ENCODE peak calls at places on chromosomes 4 and X, in ten cellular contexts. One of them, this sample, is unnamed.

GRCh38 chr4:40601641-40602040 is 28.0 kb downstream of the RBM47 start:
- DNase-seq in type B pancreatic cell: no peak
- DNase-seq in GM23338: no peak
- DNase-seq in NCI-H524 treated with DMSO at 0.1 percent for 48 hours: no peak
- DNase-seq in C1 segment of cervical spinal cord: no peak
- DNase-seq in DMS 273 treated with DMSO at 0.1 percent for 48 hours: no peak
- DNase-seq in heart left ventricle: no peak
- DNase-seq in activated effector memory CD4-positive, alpha-beta T cell treated with Interleukin-2 at 50 U/mL for 16 hours: no peak
- DNase-seq in A549: no peak
- DNase-seq in stimulated activated CD4-positive, alpha-beta T cell treated with anti-CD3 and anti-CD28 coated beads, Interleukin-1b, Interleukin-23, amount 100 ng/mL, for 4 hours: no peak
- DNase-seq in this sample: no peak

GRCh38 chr4:153151535-153152452 is 52.4 kb upstream of the TRIM2 start:
- DNase-seq in type B pancreatic cell: peak; percentile 87
- DNase-seq in GM23338: peak; percentile 98
- DNase-seq in NCI-H524 treated with DMSO at 0.1 percent for 48 hours: peak; percentile 31
- DNase-seq in C1 segment of cervical spinal cord: peak; percentile 39
- DNase-seq in DMS 273 treated with DMSO at 0.1 percent for 48 hours: no peak
- DNase-seq in heart left ventricle: peak; percentile 23
- DNase-seq in activated effector memory CD4-positive, alpha-beta T cell treated with Interleukin-2 at 50 U/mL for 16 hours: no peak
- DNase-seq in A549: no peak
- DNase-seq in stimulated activated CD4-positive, alpha-beta T cell treated with anti-CD3 and anti-CD28 coated beads, Interleukin-1b, Interleukin-23, amount 100 ng/mL, for 4 hours: peak; percentile 12
- DNase-seq in this sample: peak; percentile 97

GRCh38 chr4:110108470-110108869 is 89.9 kb downstream of the ELOVL6 start:
- DNase-seq in type B pancreatic cell: no peak
- DNase-seq in GM23338: no peak
- DNase-seq in NCI-H524 treated with DMSO at 0.1 percent for 48 hours: no peak
- DNase-seq in C1 segment of cervical spinal cord: no peak
- DNase-seq in DMS 273 treated with DMSO at 0.1 percent for 48 hours: no peak
- DNase-seq in heart left ventricle: no peak
- DNase-seq in activated effector memory CD4-positive, alpha-beta T cell treated with Interleukin-2 at 50 U/mL for 16 hours: no peak
- DNase-seq in A549: no peak
- DNase-seq in stimulated activated CD4-positive, alpha-beta T cell treated with anti-CD3 and anti-CD28 coated beads, Interleukin-1b, Interleukin-23, amount 100 ng/mL, for 4 hours: no peak
- DNase-seq in this sample: no peak

GRCh38 chr4:15755321-15755750 is 22.8 kb upstream of the CD38 start:
- DNase-seq in type B pancreatic cell: no peak
- DNase-seq in GM23338: no peak
- DNase-seq in NCI-H524 treated with DMSO at 0.1 percent for 48 hours: no peak
- DNase-seq in C1 segment of cervical spinal cord: no peak
- DNase-seq in DMS 273 treated with DMSO at 0.1 percent for 48 hours: no peak
- DNase-seq in heart left ventricle: no peak
- DNase-seq in activated effector memory CD4-positive, alpha-beta T cell treated with Interleukin-2 at 50 U/mL for 16 hours: peak; percentile 21
- DNase-seq in A549: no peak
- DNase-seq in stimulated activated CD4-positive, alpha-beta T cell treated with anti-CD3 and anti-CD28 coated beads, Interleukin-1b, Interleukin-23, amount 100 ng/mL, for 4 hours: no peak
- DNase-seq in this sample: no peak

GRCh38 chrX:68945603-68946228 is 116.9 kb downstream of the EFNB1 start:
- DNase-seq in type B pancreatic cell: peak; percentile 47
- DNase-seq in GM23338: peak; percentile 52
- DNase-seq in NCI-H524 treated with DMSO at 0.1 percent for 48 hours: no peak
- DNase-seq in C1 segment of cervical spinal cord: no peak
- DNase-seq in DMS 273 treated with DMSO at 0.1 percent for 48 hours: no peak
- DNase-seq in heart left ventricle: no peak
- DNase-seq in activated effector memory CD4-positive, alpha-beta T cell treated with Interleukin-2 at 50 U/mL for 16 hours: no peak
- DNase-seq in A549: no peak
- DNase-seq in stimulated activated CD4-positive, alpha-beta T cell treated with anti-CD3 and anti-CD28 coated beads, Interleukin-1b, Interleukin-23, amount 100 ng/mL, for 4 hours: no peak
- DNase-seq in this sample: no peak

GRCh38 chr4:103719320-103720204 is at the start of gene TACR3:
- DNase-seq in type B pancreatic cell: no peak
- DNase-seq in GM23338: peak; percentile 78
- DNase-seq in NCI-H524 treated with DMSO at 0.1 percent for 48 hours: peak; percentile 7
- DNase-seq in C1 segment of cervical spinal cord: no peak
- DNase-seq in DMS 273 treated with DMSO at 0.1 percent for 48 hours: no peak
- DNase-seq in heart left ventricle: no peak
- DNase-seq in activated effector memory CD4-positive, alpha-beta T cell treated with Interleukin-2 at 50 U/mL for 16 hours: no peak
- DNase-seq in A549: no peak
- DNase-seq in stimulated activated CD4-positive, alpha-beta T cell treated with anti-CD3 and anti-CD28 coated beads, Interleukin-1b, Interleukin-23, amount 100 ng/mL, for 4 hours: no peak
- DNase-seq in this sample: peak; percentile 8

GRCh38 chrX:140525448-140525847 is 20.6 kb upstream of the SOX3 start:
- DNase-seq in type B pancreatic cell: no peak
- DNase-seq in GM23338: peak; percentile 41
- DNase-seq in NCI-H524 treated with DMSO at 0.1 percent for 48 hours: no peak
- DNase-seq in C1 segment of cervical spinal cord: no peak
- DNase-seq in DMS 273 treated with DMSO at 0.1 percent for 48 hours: no peak
- DNase-seq in heart left ventricle: no peak
- DNase-seq in activated effector memory CD4-positive, alpha-beta T cell treated with Interleukin-2 at 50 U/mL for 16 hours: no peak
- DNase-seq in A549: no peak
- DNase-seq in stimulated activated CD4-positive, alpha-beta T cell treated with anti-CD3 and anti-CD28 coated beads, Interleukin-1b, Interleukin-23, amount 100 ng/mL, for 4 hours: no peak
- DNase-seq in this sample: no peak

GRCh38 chr4:156298230-156298629 is 344.6 kb upstream of the CTSO start:
- DNase-seq in type B pancreatic cell: no peak
- DNase-seq in GM23338: peak; percentile 20
- DNase-seq in NCI-H524 treated with DMSO at 0.1 percent for 48 hours: no peak
- DNase-seq in C1 segment of cervical spinal cord: no peak
- DNase-seq in DMS 273 treated with DMSO at 0.1 percent for 48 hours: no peak
- DNase-seq in heart left ventricle: peak; percentile 23
- DNase-seq in activated effector memory CD4-positive, alpha-beta T cell treated with Interleukin-2 at 50 U/mL for 16 hours: no peak
- DNase-seq in A549: no peak
- DNase-seq in stimulated activated CD4-positive, alpha-beta T cell treated with anti-CD3 and anti-CD28 coated beads, Interleukin-1b, Interleukin-23, amount 100 ng/mL, for 4 hours: no peak
- DNase-seq in this sample: no peak

GRCh38 chrX:66633541-66633940 is 5.3 kb downstream of the EDA2R start:
- DNase-seq in type B pancreatic cell: no peak
- DNase-seq in GM23338: no peak
- DNase-seq in NCI-H524 treated with DMSO at 0.1 percent for 48 hours: no peak
- DNase-seq in C1 segment of cervical spinal cord: no peak
- DNase-seq in DMS 273 treated with DMSO at 0.1 percent for 48 hours: no peak
- DNase-seq in heart left ventricle: no peak
- DNase-seq in activated effector memory CD4-positive, alpha-beta T cell treated with Interleukin-2 at 50 U/mL for 16 hours: no peak
- DNase-seq in A549: no peak
- DNase-seq in stimulated activated CD4-positive, alpha-beta T cell treated with anti-CD3 and anti-CD28 coated beads, Interleukin-1b, Interleukin-23, amount 100 ng/mL, for 4 hours: no peak
- DNase-seq in this sample: no peak

GRCh38 chr4:13617801-13618200 is 9.7 kb downstream of the BOD1L1 start:
- DNase-seq in type B pancreatic cell: no peak
- DNase-seq in GM23338: no peak
- DNase-seq in NCI-H524 treated with DMSO at 0.1 percent for 48 hours: no peak
- DNase-seq in C1 segment of cervical spinal cord: no peak
- DNase-seq in DMS 273 treated with DMSO at 0.1 percent for 48 hours: no peak
- DNase-seq in heart left ventricle: no peak
- DNase-seq in activated effector memory CD4-positive, alpha-beta T cell treated with Interleukin-2 at 50 U/mL for 16 hours: no peak
- DNase-seq in A549: no peak
- DNase-seq in stimulated activated CD4-positive, alpha-beta T cell treated with anti-CD3 and anti-CD28 coated beads, Interleukin-1b, Interleukin-23, amount 100 ng/mL, for 4 hours: no peak
- DNase-seq in this sample: no peak